ENCODE peak calls at places on chromosomes 12 and 14, in five cellular contexts. One of them, this sample, is unnamed.

GRCh38 chr12:117151195-117152031 is 38.9 kb downstream of the FBXO21 start:
- DNase-seq in stimulated activated naive B cell treated with anti-CD40 and anti-IgM and Interleukin-4, amounts not matched to agents 10 μg/mL and 1 μg/mL and 100 μg/mL, for 72 hours: no peak
- DNase-seq in pancreas: no peak
- DNase-seq in GM12891: no peak
- DNase-seq in stimulated activated CD4-positive, alpha-beta T cell treated with anti-CD3 and anti-CD28 coated beads, Interleukin-2, amount 100 ng/mL, for 48 hours: no peak
- DNase-seq in this sample: no peak

GRCh38 chr14:83207550-83207949 is 1673.9 kb upstream of the SEL1L start:
- DNase-seq in stimulated activated CD4-positive, alpha-beta T cell treated with anti-CD3 and anti-CD28 coated beads, Interleukin-2, amount 100 ng/mL, for 48 hours: no peak
- DNase-seq in stimulated activated naive B cell treated with anti-CD40 and anti-IgM and Interleukin-4, amounts not matched to agents 10 μg/mL and 1 μg/mL and 100 μg/mL, for 72 hours: no peak
- DNase-seq in GM12891: no peak
- DNase-seq in pancreas: no peak
- DNase-seq in this sample: no peak

GRCh38 chr12:46268349-46268616 is 560 bp downstream of the SLC38A1 start:
- DNase-seq in GM12891: no peak
- DNase-seq in pancreas: peak; percentile 21
- DNase-seq in stimulated activated naive B cell treated with anti-CD40 and anti-IgM and Interleukin-4, amounts not matched to agents 10 μg/mL and 1 μg/mL and 100 μg/mL, for 72 hours: no peak
- DNase-seq in stimulated activated CD4-positive, alpha-beta T cell treated with anti-CD3 and anti-CD28 coated beads, Interleukin-2, amount 100 ng/mL, for 48 hours: no peak
- DNase-seq in this sample: no peak

GRCh38 chr12:29131539-29131938 is 17.5 kb upstream of the FAR2 start:
- DNase-seq in pancreas: no peak
- DNase-seq in stimulated activated naive B cell treated with anti-CD40 and anti-IgM and Interleukin-4, amounts not matched to agents 10 μg/mL and 1 μg/mL and 100 μg/mL, for 72 hours: no peak
- DNase-seq in stimulated activated CD4-positive, alpha-beta T cell treated with anti-CD3 and anti-CD28 coated beads, Interleukin-2, amount 100 ng/mL, for 48 hours: no peak
- DNase-seq in GM12891: no peak
- DNase-seq in this sample: no peak

GRCh38 chr14:32469388-32470160 is 140.5 kb downstream of the AKAP6 start:
- DNase-seq in pancreas: no peak
- DNase-seq in GM12891: no peak
- DNase-seq in stimulated activated CD4-positive, alpha-beta T cell treated with anti-CD3 and anti-CD28 coated beads, Interleukin-2, amount 100 ng/mL, for 48 hours: no peak
- DNase-seq in stimulated activated naive B cell treated with anti-CD40 and anti-IgM and Interleukin-4, amounts not matched to agents 10 μg/mL and 1 μg/mL and 100 μg/mL, for 72 hours: no peak
- DNase-seq in this sample: no peak

GRCh38 chr12:121274036-121274763 is 22.3 kb downstream of the CAMKK2 start:
- DNase-seq in stimulated activated naive B cell treated with anti-CD40 and anti-IgM and Interleukin-4, amounts not matched to agents 10 μg/mL and 1 μg/mL and 100 μg/mL, for 72 hours: no peak
- DNase-seq in pancreas: no peak
- DNase-seq in GM12891: no peak
- DNase-seq in stimulated activated CD4-positive, alpha-beta T cell treated with anti-CD3 and anti-CD28 coated beads, Interleukin-2, amount 100 ng/mL, for 48 hours: no peak
- DNase-seq in this sample: no peak

GRCh38 chr12:131436922-131437705 is 273.8 kb upstream of the SFSWAP start:
- DNase-seq in GM12891: no peak
- DNase-seq in pancreas: no peak
- DNase-seq in stimulated activated CD4-positive, alpha-beta T cell treated with anti-CD3 and anti-CD28 coated beads, Interleukin-2, amount 100 ng/mL, for 48 hours: no peak
- DNase-seq in stimulated activated naive B cell treated with anti-CD40 and anti-IgM and Interleukin-4, amounts not matched to agents 10 μg/mL and 1 μg/mL and 100 μg/mL, for 72 hours: no peak
- DNase-seq in this sample: no peak

GRCh38 chr14:66652736-66653135 is 144.8 kb downstream of the GPHN start:
- DNase-seq in stimulated activated naive B cell treated with anti-CD40 and anti-IgM and Interleukin-4, amounts not matched to agents 10 μg/mL and 1 μg/mL and 100 μg/mL, for 72 hours: no peak
- DNase-seq in GM12891: no peak
- DNase-seq in pancreas: no peak
- DNase-seq in stimulated activated CD4-positive, alpha-beta T cell treated with anti-CD3 and anti-CD28 coated beads, Interleukin-2, amount 100 ng/mL, for 48 hours: no peak
- DNase-seq in this sample: no peak

GRCh38 chr12:106226884-106227640 is 20.8 kb downstream of the CKAP4 start:
- DNase-seq in stimulated activated CD4-positive, alpha-beta T cell treated with anti-CD3 and anti-CD28 coated beads, Interleukin-2, amount 100 ng/mL, for 48 hours: no peak
- DNase-seq in pancreas: no peak
- DNase-seq in GM12891: peak; percentile 43
- DNase-seq in stimulated activated naive B cell treated with anti-CD40 and anti-IgM and Interleukin-4, amounts not matched to agents 10 μg/mL and 1 μg/mL and 100 μg/mL, for 72 hours: no peak
- DNase-seq in this sample: peak; percentile 35

GRCh38 chr12:82996168-82996812 is 309.6 kb downstream of the TMTC2 start:
- DNase-seq in stimulated activated CD4-positive, alpha-beta T cell treated with anti-CD3 and anti-CD28 coated beads, Interleukin-2, amount 100 ng/mL, for 48 hours: no peak
- DNase-seq in GM12891: no peak
- DNase-seq in pancreas: peak; percentile 48
- DNase-seq in stimulated activated naive B cell treated with anti-CD40 and anti-IgM and Interleukin-4, amounts not matched to agents 10 μg/mL and 1 μg/mL and 100 μg/mL, for 72 hours: no peak
- DNase-seq in this sample: no peak

GRCh38 chr12:1579626-1580025 is 14.8 kb downstream of the FBXL14 start:
- DNase-seq in stimulated activated naive B cell treated with anti-CD40 and anti-IgM and Interleukin-4, amounts not matched to agents 10 μg/mL and 1 μg/mL and 100 μg/mL, for 72 hours: no peak
- DNase-seq in stimulated activated CD4-positive, alpha-beta T cell treated with anti-CD3 and anti-CD28 coated beads, Interleukin-2, amount 100 ng/mL, for 48 hours: no peak
- DNase-seq in GM12891: no peak
- DNase-seq in pancreas: no peak
- DNase-seq in this sample: no peak

GRCh38 chr12:55446334-55446733 is 2.5 kb downstream of the OR6C2 start:
- DNase-seq in stimulated activated CD4-positive, alpha-beta T cell treated with anti-CD3 and anti-CD28 coated beads, Interleukin-2, amount 100 ng/mL, for 48 hours: no peak
- DNase-seq in stimulated activated naive B cell treated with anti-CD40 and anti-IgM and Interleukin-4, amounts not matched to agents 10 μg/mL and 1 μg/mL and 100 μg/mL, for 72 hours: no peak
- DNase-seq in GM12891: no peak
- DNase-seq in pancreas: no peak
- DNase-seq in this sample: no peak

GRCh38 chr12:126248871-126249403 is 1183.7 kb downstream of the AACS start:
- DNase-seq in stimulated activated CD4-positive, alpha-beta T cell treated with anti-CD3 and anti-CD28 coated beads, Interleukin-2, amount 100 ng/mL, for 48 hours: no peak
- DNase-seq in GM12891: no peak
- DNase-seq in stimulated activated naive B cell treated with anti-CD40 and anti-IgM and Interleukin-4, amounts not matched to agents 10 μg/mL and 1 μg/mL and 100 μg/mL, for 72 hours: no peak
- DNase-seq in pancreas: no peak
- DNase-seq in this sample: no peak

GRCh38 chr12:117193903-117194302 is 3.6 kb upstream of the FBXO21 start:
- DNase-seq in GM12891: no peak
- DNase-seq in pancreas: no peak
- DNase-seq in stimulated activated CD4-positive, alpha-beta T cell treated with anti-CD3 and anti-CD28 coated beads, Interleukin-2, amount 100 ng/mL, for 48 hours: no peak
- DNase-seq in stimulated activated naive B cell treated with anti-CD40 and anti-IgM and Interleukin-4, amounts not matched to agents 10 μg/mL and 1 μg/mL and 100 μg/mL, for 72 hours: no peak
- DNase-seq in this sample: no peak

GRCh38 chr14:66503532-66503931 is 4.4 kb upstream of the GPHN start:
- DNase-seq in stimulated activated CD4-positive, alpha-beta T cell treated with anti-CD3 and anti-CD28 coated beads, Interleukin-2, amount 100 ng/mL, for 48 hours: no peak
- DNase-seq in pancreas: peak; percentile 19
- DNase-seq in GM12891: no peak
- DNase-seq in stimulated activated naive B cell treated with anti-CD40 and anti-IgM and Interleukin-4, amounts not matched to agents 10 μg/mL and 1 μg/mL and 100 μg/mL, for 72 hours: no peak
- DNase-seq in this sample: no peak

GRCh38 chr12:31585271-31585670 is 5.7 kb downstream of the DENND5B start:
- DNase-seq in GM12891: no peak
- DNase-seq in pancreas: no peak
- DNase-seq in stimulated activated CD4-positive, alpha-beta T cell treated with anti-CD3 and anti-CD28 coated beads, Interleukin-2, amount 100 ng/mL, for 48 hours: no peak
- DNase-seq in stimulated activated naive B cell treated with anti-CD40 and anti-IgM and Interleukin-4, amounts not matched to agents 10 μg/mL and 1 μg/mL and 100 μg/mL, for 72 hours: no peak
- DNase-seq in this sample: no peak

GRCh38 chr14:51862839-51863235 is 2.4 kb downstream of the GNG2 start:
- DNase-seq in stimulated activated naive B cell treated with anti-CD40 and anti-IgM and Interleukin-4, amounts not matched to agents 10 μg/mL and 1 μg/mL and 100 μg/mL, for 72 hours: no peak
- DNase-seq in GM12891: no peak
- DNase-seq in pancreas: no peak
- DNase-seq in stimulated activated CD4-positive, alpha-beta T cell treated with anti-CD3 and anti-CD28 coated beads, Interleukin-2, amount 100 ng/mL, for 48 hours: no peak
- DNase-seq in this sample: no peak

GRCh38 chr14:76768201-76768656 is 7.0 kb downstream of the VASH1 start:
- DNase-seq in pancreas: peak; percentile 60
- DNase-seq in GM12891: peak; percentile 75
- DNase-seq in stimulated activated naive B cell treated with anti-CD40 and anti-IgM and Interleukin-4, amounts not matched to agents 10 μg/mL and 1 μg/mL and 100 μg/mL, for 72 hours: peak; percentile 73
- DNase-seq in stimulated activated CD4-positive, alpha-beta T cell treated with anti-CD3 and anti-CD28 coated beads, Interleukin-2, amount 100 ng/mL, for 48 hours: peak; percentile 53
- DNase-seq in this sample: peak; percentile 60

This sample was measured in GM12892.